ENCODE peak calls at places on chromosome X, in eight cellular contexts. V is iPS-NIHi11, A is M059J, Z is fibroblast of mammary gland, I is HFFc6, L is SHP77, N is mucosa of descending colon, G is putamen. S is an unnamed sample.

GRCh38 chrX:132153166-132153565 is 25.3 kb upstream of the FRMD7 start:
- DNase-seq in V (no peak), A (no peak), Z (no peak), I (no peak), L (no peak), N (no peak), G (no peak), S (no peak)

GRCh38 chrX:1093112-1093511 is 119.3 kb downstream of the CRLF2 start:
- DNase-seq in V (no peak), A (no peak), Z (no peak), I (no peak), L (no peak), N (no peak), G (no peak), S (no peak)

GRCh38 chrX:47751670-47752069 is 85.0 kb upstream of the ZNF81 start:
- DNase-seq in V (peak), A (peak), Z (peak), I (peak), L (no peak), N (peak), G (no peak), S (no peak)

GRCh38 chrX:68363984-68364383 is 69.3 kb downstream of the OPHN1 start:
- DNase-seq in V (no peak), A (no peak), Z (no peak), I (peak), L (no peak), N (no peak), G (no peak), S (no peak)

GRCh38 chrX:44784241-44784640 is 59.6 kb upstream of the DUSP21 start:
- DNase-seq in V (no peak), A (peak), Z (peak), I (no peak), L (no peak), N (no peak), G (no peak), S (no peak)

GRCh38 chrX:112668476-112669404 is 11.0 kb downstream of the LHFPL1 start:
- DNase-seq in V (peak), A (no peak), Z (no peak), I (no peak), L (no peak), N (no peak), G (no peak), S (no peak)

GRCh38 chrX:44432641-44433040 is 89.2 kb upstream of the EFHC2 start:
- DNase-seq in V (no peak), A (peak), Z (peak), I (no peak), L (no peak), N (no peak), G (peak), S (no peak)

GRCh38 chrX:136731207-136731782 is 49.4 kb downstream of the ARHGEF6 start:
- DNase-seq in V (no peak), A (no peak), Z (no peak), I (no peak), L (no peak), N (no peak), G (no peak), S (no peak)

GRCh38 chrX:115966920-115967319 is 203.6 kb upstream of the AGTR2 start:
- DNase-seq in V (no peak), A (no peak), Z (peak), I (no peak), L (no peak), N (no peak), G (no peak), S (no peak)

GRCh38 chrX:23883737-23884354 is 23.9 kb downstream of the APOO start:
- DNase-seq in V (peak), A (peak), Z (peak), I (peak), L (no peak), N (no peak), G (no peak), S (peak)

GRCh38 chrX:66676413-66676812 is 37.5 kb upstream of the EDA2R start:
- DNase-seq in V (no peak), A (no peak), Z (peak), I (peak), L (no peak), N (no peak), G (no peak), S (no peak)

GRCh38 chrX:130626521-130626920 is 224.7 kb downstream of the RBMX2 start:
- DNase-seq in V (no peak), A (no peak), Z (peak), I (no peak), L (no peak), N (no peak), G (no peak), S (no peak)

GRCh38 chrX:112313201-112313600 is 230.6 kb upstream of the TRPC5 start:
- DNase-seq in V (no peak), A (no peak), Z (no peak), I (no peak), L (no peak), N (no peak), G (no peak), S (no peak)

GRCh38 chrX:137565921-137566745 is at the start of gene ZIC3:
- DNase-seq in V (peak), A (no peak), Z (peak), I (no peak), L (no peak), N (peak), G (peak), S (peak)